ENCODE peak calls at places on chromosomes 2 and 18, in ten cellular contexts. O, Y, S, V, L, R, W, C, Z and E are unnamed samples.

GRCh38 chr2:46170611-46171385 is 126.4 kb upstream of the EPAS1 start:
- DNase-seq in O (no peak), Y (no peak), S (no peak), V (no peak), L (no peak), R (no peak), W (no peak), C (no peak), Z (no peak), E (no peak)

GRCh38 chr2:68901199-68901515 is 30.0 kb upstream of the BMP10 start:
- DNase-seq in O (no peak), Y (peak; percentile 73), S (no peak), V (peak; percentile 46), L (no peak), R (no peak), W (peak; percentile 42), C (no peak), Z (no peak), E (no peak)

GRCh38 chr2:222982010-222982908 is 69.7 kb upstream of the KCNE4 start:
- DNase-seq in O (peak; percentile 57), Y (peak; percentile 42), S (no peak), V (peak; percentile 92), L (peak; percentile 56), R (peak; percentile 13), W (peak; percentile 89), C (peak; percentile 76), Z (peak; percentile 10), E (no peak)

GRCh38 chr2:101190753-101191516 is 39.8 kb upstream of the TBC1D8 start:
- DNase-seq in O (no peak), Y (no peak), S (no peak), V (no peak), L (no peak), R (no peak), W (no peak), C (no peak), Z (no peak), E (no peak)

GRCh38 chr18:12013186-12013916 is 32.0 kb downstream of the IMPA2 start:
- DNase-seq in O (no peak), Y (no peak), S (no peak), V (no peak), L (no peak), R (no peak), W (no peak), C (no peak), Z (no peak), E (no peak)

GRCh38 chr2:48531141-48531648 is 1.2 kb downstream of the STON1 start:
- DNase-seq in O (no peak), Y (peak; percentile 73), S (no peak), V (peak; percentile 72), L (peak; percentile 38), R (peak; percentile 7), W (peak; percentile 68), C (no peak), Z (no peak), E (no peak)

GRCh38 chr2:33304032-33304864 is 172.2 kb upstream of the RASGRP3 start:
- DNase-seq in O (no peak), Y (no peak), S (no peak), V (no peak), L (no peak), R (no peak), W (no peak), C (no peak), Z (no peak), E (no peak)

GRCh38 chr2:233470007-233470687 is 96.4 kb downstream of the USP40 start:
- DNase-seq in O (peak; percentile 66), Y (no peak), S (no peak), V (peak; percentile 3), L (peak; percentile 81), R (no peak), W (no peak), C (peak; percentile 69), Z (no peak), E (peak; percentile 11)

GRCh38 chr2:96760986-96761832 is 507 bp downstream of the CNNM4 start:
- DNase-seq in O (peak; percentile 66), Y (peak; percentile 45), S (no peak), V (peak; percentile 34), L (peak; percentile 52), R (no peak), W (no peak), C (no peak), Z (no peak), E (no peak)

GRCh38 chr18:34773961-34774754 is 64.1 kb downstream of the DTNA start:
- DNase-seq in O (no peak), Y (no peak), S (no peak), V (peak; percentile 76), L (no peak), R (no peak), W (peak; percentile 64), C (peak; percentile 74), Z (no peak), E (no peak)

GRCh38 chr18:79483971-79484491 is 88.3 kb downstream of the NFATC1 start:
- DNase-seq in O (peak; percentile 22), Y (no peak), S (no peak), V (no peak), L (no peak), R (no peak), W (no peak), C (peak; percentile 24), Z (no peak), E (no peak)

GRCh38 chr18:63273170-63273925 is 46.2 kb downstream of the BCL2 start:
- DNase-seq in O (no peak), Y (no peak), S (no peak), V (no peak), L (no peak), R (no peak), W (no peak), C (no peak), Z (no peak), E (no peak)

GRCh38 chr2:110858135-110858737 is 125.9 kb downstream of the ACOXL start:
- DNase-seq in O (no peak), Y (peak; percentile 29), S (peak; percentile 68), V (no peak), L (no peak), R (no peak), W (no peak), C (no peak), Z (no peak), E (peak; percentile 41)

GRCh38 chr2:174400853-174401252 is 5.3 kb downstream of the SCRN3 start:
- DNase-seq in O (no peak), Y (no peak), S (no peak), V (no peak), L (no peak), R (no peak), W (no peak), C (no peak), Z (no peak), E (no peak)

GRCh38 chr2:173457366-173457765 is 102.7 kb downstream of the CDCA7 start:
- DNase-seq in O (no peak), Y (no peak), S (no peak), V (no peak), L (no peak), R (no peak), W (no peak), C (no peak), Z (no peak), E (no peak)

DNA sequence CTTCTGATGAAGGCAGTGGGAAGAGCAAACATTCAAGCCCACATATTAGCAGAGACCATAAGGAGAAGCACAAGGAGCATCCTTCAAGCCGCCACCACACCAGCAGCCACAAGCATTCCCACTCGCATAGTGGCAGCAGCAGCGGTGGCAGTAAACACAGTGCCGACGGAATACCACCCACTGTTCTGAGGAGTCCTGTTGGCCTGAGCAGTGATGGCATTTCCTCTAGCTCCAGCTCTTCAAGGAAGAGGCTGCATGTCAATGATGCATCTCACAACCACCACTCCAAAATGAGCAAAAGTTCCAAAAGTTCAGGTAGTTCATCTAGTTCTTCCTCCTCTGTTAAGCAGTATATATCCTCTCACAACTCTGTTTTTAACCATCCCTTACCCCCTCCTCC is 35.4 kb downstream of the CCNT2 start:
- DNase-seq in O (no peak), Y (no peak), S (no peak), V (no peak), L (no peak), R (no peak), W (no peak), C (no peak), Z (no peak), E (no peak)
- TF ChIP-seq CTCF in O (no peak), Y (no peak), S (no peak), V (no peak), L (no peak), R (no peak), W (no peak), C (no peak), Z (no peak), E (no peak)

GRCh38 chr18:76435321-76435989 is 59.6 kb downstream of the ZNF516 start:
- DNase-seq in O (no peak), Y (peak; percentile 47), S (no peak), V (no peak), L (no peak), R (no peak), W (no peak), C (no peak), Z (no peak), E (no peak)
- TF ChIP-seq CTCF in O (no peak), Y (peak; percentile 49), S (no peak), V (no peak), L (no peak), R (no peak), W (no peak), C (no peak), Z (no peak), E (no peak)

DNA sequence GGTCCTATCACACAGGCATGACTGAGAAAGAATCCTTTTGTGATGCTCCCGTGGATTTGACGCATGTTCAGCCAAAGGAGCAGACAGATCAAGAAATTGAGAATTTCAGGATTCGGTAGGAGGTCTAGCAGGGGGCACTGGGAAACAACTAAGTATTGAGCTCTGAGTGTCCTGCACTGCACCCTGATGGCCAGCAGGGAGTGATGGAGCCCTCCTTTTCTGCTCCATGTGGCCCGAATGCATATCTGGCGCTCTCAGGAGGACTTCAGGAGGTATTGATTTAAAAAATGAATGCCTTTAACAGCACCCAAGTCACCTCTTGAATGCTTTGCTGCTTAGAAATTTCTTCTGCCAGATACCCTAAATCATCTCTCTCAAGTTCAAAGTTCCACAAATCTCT is 58.0 kb downstream of the ZNF519 start:
- DNase-seq in O (no peak), Y (peak; percentile 74), S (no peak), V (no peak), L (no peak), R (no peak), W (no peak), C (no peak), Z (no peak), E (no peak)
- TF ChIP-seq CTCF in O (no peak), Y (peak; percentile 65), S (peak; percentile 40), V (peak; percentile 10), L (no peak), R (peak; percentile 22), W (peak; percentile 5), C (no peak), Z (peak; percentile 55), E (no peak)

DNA sequence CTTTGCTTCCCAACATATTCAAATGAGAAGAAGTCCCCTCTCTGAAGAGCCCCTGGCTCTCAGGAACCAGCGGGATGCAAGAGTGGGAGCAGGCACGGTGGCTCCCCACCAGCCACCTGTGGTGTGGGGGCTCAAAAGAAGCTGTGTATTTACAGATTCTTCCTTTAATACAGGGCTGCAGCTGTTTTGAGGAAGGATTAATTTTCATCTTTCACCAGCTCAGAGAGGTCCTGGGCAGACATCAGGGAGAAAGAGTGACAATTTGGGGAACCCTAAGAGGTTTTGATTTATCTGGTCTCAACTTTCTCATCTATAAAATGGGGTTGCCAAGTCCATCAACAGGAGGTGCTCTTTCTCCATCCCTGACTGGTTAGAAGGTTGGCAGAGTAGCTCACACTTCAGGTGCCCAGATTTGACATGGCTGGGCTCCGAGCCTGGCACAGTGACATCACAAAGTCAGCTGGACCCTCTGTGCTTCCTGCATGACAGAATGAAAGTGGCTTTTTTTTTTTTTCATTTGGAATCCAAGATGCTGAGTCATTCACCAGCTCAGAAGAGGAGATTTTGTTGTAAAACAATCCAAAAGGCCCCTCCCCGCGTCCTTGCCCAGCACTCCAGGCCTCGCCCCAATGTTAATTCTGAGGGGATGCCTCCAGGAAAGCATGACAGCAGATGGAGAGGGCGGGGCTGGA is 15.5 kb upstream of the SIX2 start:
- DNase-seq in O (peak; percentile 63), Y (peak; percentile 41), S (no peak), V (peak; percentile 97), L (no peak), R (no peak), W (peak; percentile 53), C (peak; percentile 90), Z (peak; percentile 42), E (no peak)
- TF ChIP-seq CTCF in O (no peak), Y (peak; percentile 44), S (peak; percentile 22), V (peak; percentile 40), L (no peak), R (no peak), W (no peak), C (peak; percentile 76), Z (peak; percentile 15), E (no peak)